ENCODE peak calls at places on chromosomes 12 and 14, in seven cellular contexts. O is sigmoid colon, T is fibroblast of mammary gland, V is suprapubic skin, D is aorta, S is LNCaP clone FGC, M is lower lobe of right lung. R is an unnamed sample.

GRCh38 chr12:63899396-63899795 is 54.9 kb downstream of the SRGAP1 start:
- DNase-seq in M (no peak), V (no peak), T (no peak), S (no peak), D (no peak), O (no peak), R (peak)

GRCh38 chr12:84807249-84807648 is 105.3 kb downstream of the SLC6A15 start:
- DNase-seq in M (no peak), O (no peak), T (peak), S (no peak), D (no peak), V (no peak), R (no peak)

GRCh38 chr12:11669348-11669747 is 19.9 kb downstream of the ETV6 start:
- DNase-seq in O (no peak), S (no peak), V (no peak), T (no peak), D (no peak), M (no peak), R (no peak)

GRCh38 chr12:85835810-85836715 is at the start of gene RASSF9:
- DNase-seq in S (peak), D (peak), O (peak), V (peak), T (peak), M (peak), R (peak)

GRCh38 chr12:49662998-49663843 is 39.9 kb downstream of the PRPF40B start:
- DNase-seq in M (peak), T (peak), S (no peak), O (peak), V (no peak), D (peak), R (peak)

GRCh38 chr14:90848944-90849731 is 32.9 kb upstream of the TTC7B start:
- DNase-seq in T (no peak), M (no peak), D (no peak), V (no peak), S (no peak), O (no peak), R (no peak)

GRCh38 chr12:90576707-90577106 is 378.3 kb downstream of the CCER1 start:
- DNase-seq in O (no peak), S (no peak), D (no peak), M (no peak), T (no peak), V (no peak), R (no peak)

GRCh38 chr14:32366995-32367394 is 37.9 kb downstream of the AKAP6 start:
- DNase-seq in D (no peak), O (no peak), M (no peak), V (no peak), T (peak), S (no peak), R (no peak)

GRCh38 chr14:36300337-36300736 is 20.1 kb downstream of the MBIP start:
- DNase-seq in O (no peak), S (no peak), V (no peak), T (peak), D (no peak), M (no peak), R (no peak)

GRCh38 chr12:93090768-93091172 is 161.7 kb upstream of the EEA1 start:
- DNase-seq in T (peak), D (no peak), M (no peak), V (no peak), S (no peak), O (no peak), R (no peak)

GRCh38 chr14:96037891-96038557 is 1.1 kb upstream of the C14orf132 start:
- DNase-seq in V (peak), D (peak), M (peak), S (no peak), T (peak), O (peak), R (no peak)

GRCh38 chr12:46419675-46420074 is 47.1 kb upstream of the SLC38A2 start:
- DNase-seq in O (no peak), M (no peak), D (no peak), V (no peak), T (no peak), S (no peak), R (no peak)

GRCh38 chr12:98861232-98861631 is 216.1 kb downstream of the APAF1 start:
- DNase-seq in O (no peak), T (no peak), S (no peak), D (no peak), V (no peak), M (no peak), R (no peak)

GRCh38 chr12:118850244-118850825 is 131.0 kb upstream of the SRRM4 start:
- DNase-seq in O (no peak), T (no peak), M (peak), S (no peak), V (no peak), D (no peak), R (peak)

GRCh38 chr12:131174901-131175300 is 221.2 kb downstream of the ADGRD1 start:
- DNase-seq in T (no peak), V (no peak), M (no peak), S (no peak), O (no peak), D (no peak), R (no peak)

GRCh38 chr12:28253175-28253641 is 63.0 kb downstream of the CCDC91 start:
- DNase-seq in S (no peak), M (no peak), V (no peak), T (peak), D (no peak), O (no peak), R (peak)

GRCh38 chr12:52867636-52868035 is 18.8 kb upstream of the KRT78 start:
- DNase-seq in M (peak), T (no peak), O (no peak), D (peak), S (no peak), V (peak), R (no peak)

GRCh38 chr14:33408291-33408690 is 469.6 kb downstream of the NPAS3 start:
- DNase-seq in T (no peak), D (no peak), M (no peak), V (no peak), S (no peak), O (no peak), R (no peak)

GRCh38 chr12:94753071-94753779 is 102.9 kb upstream of the TMCC3 start:
- DNase-seq in M (no peak), V (no peak), D (no peak), S (no peak), O (no peak), T (peak), R (no peak)

GRCh38 chr12:121278450-121279375 is 17.8 kb downstream of the CAMKK2 start:
- DNase-seq in T (peak), D (peak), M (peak), O (no peak), V (no peak), S (no peak), R (no peak)

GRCh38 chr14:58701156-58701555 is 63.4 kb downstream of the DACT1 start:
- DNase-seq in D (no peak), O (no peak), M (no peak), V (no peak), S (no peak), T (no peak), R (no peak)

GRCh38 chr12:108633534-108634224 is at the start of gene SELPLG:
- DNase-seq in T (no peak), D (peak), M (peak), S (no peak), V (peak), O (peak), R (peak)

GRCh38 chr12:13436696-13437391 is 240.3 kb downstream of the EMP1 start:
- DNase-seq in M (no peak), S (no peak), T (peak), D (no peak), V (no peak), O (no peak), R (peak)

GRCh38 chr12:1779783-1780182 is 40.6 kb upstream of the LRTM2 start:
- DNase-seq in T (peak), S (no peak), D (no peak), O (no peak), M (no peak), V (no peak), R (no peak)

GRCh38 chr14:102610968-102611811 is 18.7 kb downstream of the RCOR1 start:
- DNase-seq in V (no peak), S (no peak), O (no peak), M (no peak), T (no peak), D (no peak), R (peak)

GRCh38 chr14:100524233-100524932 is 62.8 kb downstream of the BEGAIN start:
- DNase-seq in V (peak), T (no peak), O (peak), S (no peak), M (no peak), D (no peak), R (no peak)

GRCh38 chr12:98401427-98401826 is 114.0 kb upstream of the TMPO start:
- DNase-seq in V (no peak), O (no peak), D (no peak), S (no peak), M (no peak), T (no peak), R (peak)

GRCh38 chr12:810635-811415 is 58.4 kb downstream of the WNK1 start:
- DNase-seq in S (no peak), M (no peak), D (no peak), O (no peak), T (peak), V (no peak), R (peak)

GRCh38 chr14:103869406-103870143 is 22.2 kb upstream of the PPP1R13B start:
- DNase-seq in T (no peak), S (no peak), M (no peak), O (no peak), V (no peak), D (no peak), R (no peak)

GRCh38 chr14:103870891-103871595 is 23.7 kb upstream of the PPP1R13B start:
- DNase-seq in M (no peak), T (no peak), O (no peak), V (no peak), S (no peak), D (no peak), R (peak)

GRCh38 chr14:103870144-103870876 is 22.9 kb upstream of the PPP1R13B start:
- DNase-seq in D (no peak), M (no peak), T (no peak), S (no peak), V (peak), O (no peak), R (no peak)

GRCh38 chr14:103872492-103873113 is 25.2 kb upstream of the PPP1R13B start:
- DNase-seq in D (no peak), V (no peak), T (no peak), S (no peak), O (no peak), M (no peak), R (peak)

DNA sequence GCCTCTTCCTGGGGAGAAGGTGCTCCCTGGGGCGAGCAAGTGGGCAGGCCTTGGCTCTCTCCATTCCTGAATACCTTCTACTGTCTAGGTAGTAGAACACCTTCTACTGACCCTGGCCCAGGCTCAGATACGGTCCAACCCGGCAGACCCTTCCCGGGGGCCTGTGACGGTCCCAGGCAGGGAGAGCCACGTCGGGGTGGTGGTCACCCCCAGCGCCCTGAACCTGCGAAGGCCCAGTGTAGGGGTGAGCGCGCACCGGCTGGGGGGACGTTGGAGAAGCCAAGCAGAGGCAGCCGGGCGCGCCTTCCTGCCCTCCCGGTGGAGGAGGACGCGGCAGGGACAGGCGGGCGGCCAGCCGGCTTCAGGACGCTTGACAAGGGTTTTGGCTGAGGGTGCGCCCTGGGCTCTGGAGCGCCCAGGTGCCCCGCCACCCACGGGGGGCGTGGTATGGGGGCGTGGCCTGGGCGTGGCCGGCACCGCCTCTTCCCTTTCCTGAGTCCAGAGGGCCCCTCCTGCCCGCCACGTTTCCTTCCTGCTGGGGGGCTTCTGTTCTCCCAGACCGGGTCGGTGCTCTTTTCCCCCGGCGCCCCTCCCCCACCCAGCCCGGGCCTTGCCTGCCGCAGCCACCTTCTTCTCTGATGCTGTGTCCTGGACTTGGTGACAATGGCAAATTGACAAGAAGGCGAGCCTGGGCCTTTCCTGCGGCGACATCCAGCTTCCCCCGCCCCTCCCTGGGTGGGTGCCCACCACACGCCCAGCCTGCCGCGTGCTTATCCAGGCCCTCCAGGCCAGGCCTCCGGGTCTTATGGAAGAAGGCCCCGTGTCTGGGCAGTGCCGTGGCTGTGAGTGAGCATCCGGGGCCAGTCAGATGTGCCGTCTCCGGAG is 24.5 kb upstream of the PPP1R13B start:
- DNase-seq in D (peak), T (no peak), O (no peak), M (peak), V (no peak), S (no peak), R (peak)
- H3K4me3 ChIP-seq in D (peak), T (no peak), O (peak), M (peak), V (peak), S (no peak), R (peak)

GRCh38 chr12:114697246-114697716 is 13.3 kb upstream of the TBX3 start:
- DNase-seq in M (no peak), V (no peak), D (no peak), O (no peak), T (no peak), S (no peak), R (no peak)

GRCh38 chr12:114700392-114701103 is 16.6 kb upstream of the TBX3 start:
- DNase-seq in T (no peak), M (no peak), S (no peak), V (no peak), D (no peak), O (no peak), R (no peak)

GRCh38 chr12:114697741-114698565 is 14.0 kb upstream of the TBX3 start:
- DNase-seq in V (no peak), T (peak), S (no peak), O (no peak), M (no peak), D (no peak), R (no peak)

GRCh38 chr12:114696443-114697245 is 12.7 kb upstream of the TBX3 start:
- DNase-seq in S (no peak), O (no peak), T (no peak), D (no peak), M (no peak), V (no peak), R (no peak)

DNA sequence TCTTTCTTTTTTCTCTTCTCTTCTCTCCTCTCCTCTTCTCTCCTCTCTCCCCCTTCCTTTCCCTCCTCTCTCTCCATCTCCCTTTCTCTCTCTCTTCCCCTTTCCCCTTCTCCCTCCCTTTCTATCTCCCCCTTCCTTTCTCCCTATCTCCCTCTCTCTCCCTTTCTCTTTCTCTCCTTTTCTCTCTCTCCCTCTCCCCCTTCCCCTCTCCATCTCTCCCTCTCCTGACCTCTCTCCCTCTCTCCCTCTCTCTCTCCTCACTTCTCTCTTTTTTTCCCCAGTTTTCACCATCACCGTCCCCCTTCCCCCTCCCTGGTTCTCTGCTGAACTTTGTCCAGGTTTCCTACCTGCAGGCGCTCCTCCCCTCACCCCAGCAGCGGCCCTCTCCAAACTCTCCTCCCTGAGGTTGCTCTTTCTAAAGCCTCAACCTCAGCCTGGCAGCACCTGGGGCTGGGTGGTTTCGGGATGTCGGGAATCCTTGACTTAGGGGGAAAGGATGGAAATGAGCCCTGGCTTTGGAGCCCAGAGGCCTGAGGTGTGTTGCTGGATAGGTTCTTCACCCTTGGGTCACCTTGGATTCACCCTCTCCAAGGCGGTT is 14.7 kb upstream of the TBX3 start:
- DNase-seq in M (no peak), O (no peak), T (no peak), V (no peak), S (no peak), D (no peak), R (no peak)
- H3K4me3 ChIP-seq in M (peak), O (peak), T (peak), V (peak), S (no peak), D (no peak), R (no peak)

GRCh38 chr14:77028384-77029246 is at the start of gene IRF2BPL:
- DNase-seq in D (peak), V (peak), S (peak), M (peak), O (peak), T (peak), R (peak)

GRCh38 chr14:77032483-77032853 is 4.0 kb upstream of the IRF2BPL start:
- DNase-seq in V (no peak), S (no peak), O (no peak), T (no peak), M (no peak), D (no peak), R (no peak)

GRCh38 chr14:77033622-77034521 is 5.4 kb upstream of the IRF2BPL start:
- DNase-seq in V (peak), S (peak), D (peak), M (peak), T (peak), O (peak), R (peak)

GRCh38 chr14:77032854-77033621 is 4.5 kb upstream of the IRF2BPL start:
- DNase-seq in D (peak), M (peak), T (peak), S (peak), O (peak), V (peak), R (peak)

GRCh38 chr14:77031680-77032482 is 3.4 kb upstream of the IRF2BPL start:
- DNase-seq in V (no peak), O (peak), M (no peak), S (no peak), D (no peak), T (peak), R (no peak)
- H3K4me3 ChIP-seq in V (peak), O (peak), M (no peak), S (no peak), D (no peak), T (no peak), R (no peak)

GRCh38 chr14:64636980-64637429 is 67.2 kb upstream of the PLEKHG3 start:
- DNase-seq in T (no peak), D (no peak), M (no peak), S (no peak), O (peak), V (no peak), R (no peak)

GRCh38 chr14:64636208-64636979 is 67.8 kb upstream of the PLEKHG3 start:
- DNase-seq in M (peak), S (no peak), D (peak), T (peak), V (peak), O (peak), R (peak)

GRCh38 chr14:64638625-64639024 is 65.6 kb upstream of the PLEKHG3 start:
- DNase-seq in T (no peak), V (peak), S (no peak), D (no peak), M (no peak), O (no peak), R (no peak)

GRCh38 chr14:64639340-64639821 is 64.8 kb upstream of the PLEKHG3 start:
- DNase-seq in S (no peak), T (no peak), O (no peak), M (no peak), D (no peak), V (peak), R (peak)

GRCh38 chr14:64637735-64638473 is 66.3 kb upstream of the PLEKHG3 start:
- DNase-seq in T (peak), M (no peak), S (no peak), O (no peak), D (no peak), V (no peak), R (no peak)
- H3K4me3 ChIP-seq in T (no peak), M (no peak), S (no peak), O (no peak), D (no peak), V (no peak), R (no peak)

GRCh38 chr14:55514819-55515470 is 65.1 kb upstream of the KTN1 start:
- DNase-seq in S (no peak), D (no peak), O (no peak), V (no peak), M (no peak), T (peak), R (no peak)
- H3K4me3 ChIP-seq in S (no peak), D (no peak), O (peak), V (peak), M (no peak), T (no peak), R (no peak)

R was measured in GM12865.